ENCODE peak calls at places on chromosomes 3 and 15, in five cellular contexts. One of them, this sample, is unnamed.

GRCh38 chr3:133547432-133548041 is 25.9 kb upstream of the CDV3 start:
- DNase-seq in A172: peak; percentile 74
- DNase-seq in stimulated activated CD8-positive, alpha-beta memory T cell treated with anti-CD3 and anti-CD28 coated beads, Interleukin-4, amount 100 ng/mL, for 24 hours: no peak
- DNase-seq in Ammon's horn: no peak
- DNase-seq in activated CD4-positive, alpha-beta T cell treated with anti-CD3 and anti-CD28 coated beads, Interleukin-2, amount 10 ng/mL, durations not matched to agents 7 days and 5 days: no peak
- DNase-seq in this sample: no peak

GRCh38 chr15:96549136-96549535 is 218.6 kb downstream of the NR2F2 start:
- DNase-seq in activated CD4-positive, alpha-beta T cell treated with anti-CD3 and anti-CD28 coated beads, Interleukin-2, amount 10 ng/mL, durations not matched to agents 7 days and 5 days: no peak
- DNase-seq in A172: no peak
- DNase-seq in Ammon's horn: no peak
- DNase-seq in stimulated activated CD8-positive, alpha-beta memory T cell treated with anti-CD3 and anti-CD28 coated beads, Interleukin-4, amount 100 ng/mL, for 24 hours: no peak
- DNase-seq in this sample: no peak

GRCh38 chr15:90054618-90055097 is 47.6 kb downstream of the IDH2 start:
- DNase-seq in A172: no peak
- DNase-seq in Ammon's horn: no peak
- DNase-seq in activated CD4-positive, alpha-beta T cell treated with anti-CD3 and anti-CD28 coated beads, Interleukin-2, amount 10 ng/mL, durations not matched to agents 7 days and 5 days: no peak
- DNase-seq in stimulated activated CD8-positive, alpha-beta memory T cell treated with anti-CD3 and anti-CD28 coated beads, Interleukin-4, amount 100 ng/mL, for 24 hours: no peak
- DNase-seq in this sample: no peak

GRCh38 chr3:186974824-186975281 is 44.5 kb downstream of the ST6GAL1 start:
- DNase-seq in activated CD4-positive, alpha-beta T cell treated with anti-CD3 and anti-CD28 coated beads, Interleukin-2, amount 10 ng/mL, durations not matched to agents 7 days and 5 days: no peak
- DNase-seq in Ammon's horn: no peak
- DNase-seq in stimulated activated CD8-positive, alpha-beta memory T cell treated with anti-CD3 and anti-CD28 coated beads, Interleukin-4, amount 100 ng/mL, for 24 hours: no peak
- DNase-seq in A172: no peak
- DNase-seq in this sample: no peak

GRCh38 chr15:84749111-84749991 is 959 bp downstream of the ZNF592 start:
- DNase-seq in activated CD4-positive, alpha-beta T cell treated with anti-CD3 and anti-CD28 coated beads, Interleukin-2, amount 10 ng/mL, durations not matched to agents 7 days and 5 days: peak; percentile 68
- DNase-seq in A172: peak; percentile 10
- DNase-seq in Ammon's horn: peak; percentile 25
- DNase-seq in stimulated activated CD8-positive, alpha-beta memory T cell treated with anti-CD3 and anti-CD28 coated beads, Interleukin-4, amount 100 ng/mL, for 24 hours: no peak
- DNase-seq in this sample: peak; percentile 48

GRCh38 chr3:184186184-184186901 is at the start of gene ABCF3:
- DNase-seq in stimulated activated CD8-positive, alpha-beta memory T cell treated with anti-CD3 and anti-CD28 coated beads, Interleukin-4, amount 100 ng/mL, for 24 hours: no peak
- DNase-seq in activated CD4-positive, alpha-beta T cell treated with anti-CD3 and anti-CD28 coated beads, Interleukin-2, amount 10 ng/mL, durations not matched to agents 7 days and 5 days: no peak
- DNase-seq in Ammon's horn: no peak
- DNase-seq in A172: peak; percentile 38
- DNase-seq in this sample: no peak

GRCh38 chr3:122930371-122930997 is 97.1 kb downstream of the SEMA5B start:
- DNase-seq in activated CD4-positive, alpha-beta T cell treated with anti-CD3 and anti-CD28 coated beads, Interleukin-2, amount 10 ng/mL, durations not matched to agents 7 days and 5 days: no peak
- DNase-seq in A172: no peak
- DNase-seq in Ammon's horn: no peak
- DNase-seq in stimulated activated CD8-positive, alpha-beta memory T cell treated with anti-CD3 and anti-CD28 coated beads, Interleukin-4, amount 100 ng/mL, for 24 hours: no peak
- DNase-seq in this sample: no peak

GRCh38 chr3:96236499-96236898 is 577.9 kb upstream of the EPHA6 start:
- DNase-seq in A172: no peak
- DNase-seq in Ammon's horn: no peak
- DNase-seq in activated CD4-positive, alpha-beta T cell treated with anti-CD3 and anti-CD28 coated beads, Interleukin-2, amount 10 ng/mL, durations not matched to agents 7 days and 5 days: no peak
- DNase-seq in stimulated activated CD8-positive, alpha-beta memory T cell treated with anti-CD3 and anti-CD28 coated beads, Interleukin-4, amount 100 ng/mL, for 24 hours: no peak
- DNase-seq in this sample: no peak

GRCh38 chr15:25170113-25170731 is 215.4 kb downstream of the SNRPN start:
- DNase-seq in A172: no peak
- DNase-seq in stimulated activated CD8-positive, alpha-beta memory T cell treated with anti-CD3 and anti-CD28 coated beads, Interleukin-4, amount 100 ng/mL, for 24 hours: no peak
- DNase-seq in Ammon's horn: no peak
- DNase-seq in activated CD4-positive, alpha-beta T cell treated with anti-CD3 and anti-CD28 coated beads, Interleukin-2, amount 10 ng/mL, durations not matched to agents 7 days and 5 days: no peak
- DNase-seq in this sample: no peak

GRCh38 chr3:188915137-188915536 is 256.6 kb upstream of the TPRG1 start:
- DNase-seq in Ammon's horn: no peak
- DNase-seq in stimulated activated CD8-positive, alpha-beta memory T cell treated with anti-CD3 and anti-CD28 coated beads, Interleukin-4, amount 100 ng/mL, for 24 hours: no peak
- DNase-seq in activated CD4-positive, alpha-beta T cell treated with anti-CD3 and anti-CD28 coated beads, Interleukin-2, amount 10 ng/mL, durations not matched to agents 7 days and 5 days: no peak
- DNase-seq in A172: no peak
- DNase-seq in this sample: no peak

This sample was measured in CMK.